ENCODE peak calls at places on chromosomes 5 and 9, in ten cellular contexts. W is mammary epithelial cell; U is neural progenitor cell; H is IMR-90; Z is prostate gland; A is GM06990; M is CD8-positive, alpha-beta T cell; F is brain microvascular endothelial cell; T is fibroblast of lung; Q is tibial nerve. N is an unnamed sample.
A peak's percentile ranks its signal among the peaks of the same experiment; 100 is the strongest.

GRCh38 chr5:15592728-15593127 is 92.7 kb downstream of the FBXL7 start:
- DNase-seq in W (no peak), U (no peak), H (no peak), Z (no peak), A (no peak), M (no peak), F (no peak), T (no peak), Q (no peak), N (no peak)

GRCh38 chr5:36422957-36423356 is 121.3 kb upstream of the RANBP3L start:
- DNase-seq in W (peak; percentile 64), U (no peak), H (no peak), Z (no peak), A (no peak), M (no peak), F (peak; percentile 18), T (peak; percentile 85), Q (no peak), N (peak; percentile 74)

GRCh38 chr5:44987026-44987425 is 178.3 kb downstream of the MRPS30 start:
- DNase-seq in W (no peak), U (no peak), H (no peak), Z (no peak), A (no peak), M (no peak), F (no peak), T (peak; percentile 25), Q (no peak), N (no peak)

GRCh38 chr5:4511996-4512656 is 628.0 kb upstream of the ADAMTS16 start:
- DNase-seq in W (peak; percentile 65), U (peak; percentile 71), H (no peak), Z (peak; percentile 52), A (no peak), M (no peak), F (no peak), T (peak; percentile 33), Q (no peak), N (peak; percentile 1)

GRCh38 chr9:79256691-79257213 is 315.0 kb upstream of the TLE4 start:
- DNase-seq in W (peak; percentile 9), U (peak; percentile 82), H (peak; percentile 43), Z (no peak), A (no peak), M (no peak), F (no peak), T (peak; percentile 99), Q (no peak), N (peak; percentile 90)

GRCh38 chr5:179221196-179221876 is 123.9 kb downstream of the ADAMTS2 start:
- DNase-seq in W (no peak), U (no peak), H (no peak), Z (no peak), A (no peak), M (no peak), F (no peak), T (no peak), Q (no peak), N (no peak)

GRCh38 chr5:135916638-135917263 is 21.1 kb upstream of the IL9 start:
- DNase-seq in W (no peak), U (no peak), H (no peak), Z (no peak), A (no peak), M (no peak), F (no peak), T (no peak), Q (no peak), N (no peak)

GRCh38 chr5:17343675-17344074 is 126.2 kb downstream of the BASP1 start:
- DNase-seq in W (peak; percentile 85), U (no peak), H (peak; percentile 92), Z (peak; percentile 9), A (no peak), M (no peak), F (peak; percentile 89), T (peak; percentile 87), Q (no peak), N (peak; percentile 50)

GRCh38 chr5:1936413-1936812 is 53.7 kb upstream of the IRX4 start:
- DNase-seq in W (peak; percentile 97), U (no peak), H (no peak), Z (no peak), A (no peak), M (no peak), F (no peak), T (no peak), Q (no peak), N (peak; percentile 7)

GRCh38 chr9:214488-215448 is at the start of gene DOCK8:
- DNase-seq in W (peak; percentile 77), U (peak; percentile 86), H (no peak), Z (peak; percentile 55), A (peak; percentile 90), M (peak; percentile 51), F (no peak), T (peak; percentile 30), Q (peak; percentile 16), N (peak; percentile 2)

GRCh38 chr9:114777841-114778240 is 28.0 kb downstream of the TNFSF15 start:
- DNase-seq in W (no peak), U (no peak), H (no peak), Z (no peak), A (no peak), M (peak; percentile 58), F (peak; percentile 16), T (peak; percentile 16), Q (no peak), N (no peak)

GRCh38 chr9:35051069-35051967 is 21.1 kb downstream of the VCP start:
- DNase-seq in W (peak; percentile 27), U (peak; percentile 60), H (peak; percentile 57), Z (peak; percentile 23), A (no peak), M (peak; percentile 43), F (peak; percentile 33), T (peak; percentile 32), Q (no peak), N (no peak)

DNA sequence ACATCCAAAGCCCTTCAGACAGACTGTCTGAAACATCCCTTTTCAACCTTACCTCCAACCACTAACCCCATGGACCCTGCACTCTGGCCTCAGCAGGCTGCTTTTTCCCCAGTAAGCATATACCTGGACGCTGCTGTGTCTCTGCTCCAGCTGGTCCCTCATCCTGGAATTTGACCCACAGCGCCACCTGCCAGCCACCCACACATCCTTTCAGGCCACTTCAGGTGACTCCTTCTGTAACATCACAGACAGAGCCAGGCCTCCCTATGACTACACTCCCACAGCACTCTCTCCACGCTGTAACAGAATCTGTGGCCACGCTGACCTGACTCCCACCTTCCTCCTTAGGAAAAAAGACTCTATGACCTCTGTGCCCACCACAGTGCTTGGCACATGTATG is 3.4 kb downstream of the MGAT1 start:
- DNase-seq in W (no peak), U (peak; percentile 55), H (no peak), Z (no peak), A (no peak), M (no peak), F (no peak), T (no peak), Q (no peak), N (no peak)
- TF ChIP-seq CTCF in W (peak; percentile 62), U (peak; percentile 63), H (peak; percentile 13), Z (no peak), A (peak; percentile 38), M (no peak), F (peak; percentile 38), T (peak; percentile 6), Q (no peak), N (peak; percentile 44)

GRCh38 chr5:33439905-33440481 is 772 bp upstream of the TARS1 start:
- DNase-seq in W (no peak), U (no peak), H (no peak), Z (no peak), A (peak; percentile 7), M (no peak), F (no peak), T (no peak), Q (no peak), N (no peak)

GRCh38 chr5:33441241-33441844 is 578 bp downstream of the TARS1 start:
- DNase-seq in W (no peak), U (peak; percentile 35), H (peak; percentile 73), Z (peak; percentile 17), A (no peak), M (no peak), F (peak; percentile 76), T (peak; percentile 26), Q (peak; percentile 21), N (no peak)

GRCh38 chr5:33440482-33441240 is at the start of gene TARS1:
- DNase-seq in W (peak; percentile 100), U (peak; percentile 97), H (peak; percentile 100), Z (peak; percentile 99), A (peak; percentile 94), M (peak; percentile 92), F (peak; percentile 100), T (peak; percentile 100), Q (peak; percentile 99), N (peak; percentile 100)

GRCh38 chr5:33433303-33434255 is 7.2 kb upstream of the TARS1 start:
- DNase-seq in W (no peak), U (no peak), H (peak; percentile 68), Z (no peak), A (no peak), M (no peak), F (peak; percentile 24), T (no peak), Q (no peak), N (no peak)

GRCh38 chr5:33438996-33439395 is 1.8 kb upstream of the TARS1 start:
- DNase-seq in W (no peak), U (no peak), H (no peak), Z (no peak), A (no peak), M (no peak), F (no peak), T (no peak), Q (no peak), N (no peak)
- H3K4me3 ChIP-seq in W (peak overlapping the region; percentile 68), U (peak overlapping the region; percentile 79), H (peak overlapping the region; percentile 63), Z (no peak overlapping the region), A (peak overlapping the region; percentile 87), M (no peak overlapping the region), F (peak overlapping the region; percentile 91), T (peak overlapping the region; percentile 76), Q (no peak overlapping the region), N (peak overlapping the region; percentile 79)

DNA sequence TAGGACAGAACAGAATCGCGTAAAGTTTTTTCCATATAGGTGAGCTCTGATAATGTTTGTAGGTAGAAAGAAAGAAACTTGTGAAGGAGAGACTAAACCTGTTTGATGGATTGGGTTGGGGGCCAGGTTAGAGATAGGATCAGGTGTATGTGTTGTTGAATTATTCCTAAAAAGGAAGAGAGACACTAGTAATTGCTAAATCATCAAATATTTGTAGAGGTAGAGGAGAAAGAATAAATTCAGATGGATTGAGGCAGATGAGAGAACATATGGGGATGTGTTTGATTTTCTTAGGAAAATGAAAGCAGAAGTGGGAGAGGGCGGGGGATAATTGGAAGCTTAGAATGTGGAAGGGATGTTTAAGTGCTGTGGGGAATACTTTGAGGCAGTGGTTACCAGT is 7.7 kb downstream of the ZCCHC7 start:
- DNase-seq in W (no peak), U (no peak), H (no peak), Z (no peak), A (no peak), M (no peak), F (no peak), T (no peak), Q (no peak), N (no peak)
- H3K36me3 ChIP-seq in W (peaks cover 16% of the 10 kb centered on the region), U (no peaks in the 10 kb centered on the region), H (peaks cover 4% of the 10 kb centered on the region), Z (no peaks in the 10 kb centered on the region), A (peaks cover 6% of the 10 kb centered on the region), M (peaks cover 4% of the 10 kb centered on the region), F (peaks cover 16% of the 10 kb centered on the region), T (no peaks in the 10 kb centered on the region), Q (peaks cover 20% of the 10 kb centered on the region), N (no peaks in the 10 kb centered on the region)

DNA sequence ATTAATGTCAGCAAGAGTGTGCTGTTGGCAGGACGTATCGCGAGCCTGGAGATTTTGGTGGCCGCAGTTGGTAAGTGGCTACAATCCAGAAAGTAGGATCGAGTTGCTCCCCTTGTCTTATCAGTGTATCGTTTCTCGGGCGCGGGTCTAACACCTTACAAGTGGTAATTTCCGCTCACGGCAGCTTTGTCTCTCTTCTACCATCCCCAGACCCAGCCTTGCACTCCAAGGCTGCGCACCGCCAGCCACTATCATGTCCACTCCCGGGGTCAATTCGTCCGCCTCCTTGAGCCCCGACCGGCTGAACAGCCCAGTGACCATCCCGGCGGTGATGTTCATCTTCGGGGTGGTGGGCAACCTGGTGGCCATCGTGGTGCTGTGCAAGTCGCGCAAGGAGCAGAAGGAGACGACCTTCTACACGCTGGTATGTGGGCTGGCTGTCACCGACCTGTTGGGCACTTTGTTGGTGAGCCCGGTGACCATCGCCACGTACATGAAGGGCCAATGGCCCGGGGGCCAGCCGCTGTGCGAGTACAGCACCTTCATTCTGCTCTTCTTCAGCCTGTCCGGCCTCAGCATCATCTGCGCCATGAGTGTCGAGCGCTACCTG is 1.1 kb downstream of the PTGER4 start:
- DNase-seq in W (peak; percentile 29), U (peak; percentile 44), H (no peak), Z (peak; percentile 10), A (peak; percentile 26), M (peak; percentile 64), F (peak; percentile 41), T (no peak), Q (peak; percentile 30), N (no peak)
- TF ChIP-seq CTCF in W (no peak), U (peak; percentile 44), H (peak; percentile 16), Z (no peak), A (no peak), M (peak; percentile 19), F (peak; percentile 59), T (peak; percentile 34), Q (peak; percentile 12), N (peak; percentile 35)

N was measured in kidney epithelial cell.